ENCODE peak calls at places on chromosomes 4 and X, in four cellular contexts. K is spleen, C is tibial nerve, N is lower leg skin. T is an unnamed sample.

GRCh38 chrX:151702021-151702714 is 6.9 kb downstream of the PRRG3 start:
- DNase-seq in N (peak), C (no peak), K (no peak), T (no peak)

GRCh38 chr4:10106421-10107039 is 10.1 kb downstream of the WDR1 start:
- DNase-seq in N (peak), C (peak), K (no peak), T (peak)

GRCh38 chr4:106172846-106173245 is 143.2 kb downstream of the TBCK start:
- DNase-seq in C (no peak), K (no peak), N (no peak), T (peak)

GRCh38 chrX:124215786-124216185 is 116.7 kb upstream of the TEX13D start:
- DNase-seq in K (no peak), N (no peak), C (no peak), T (no peak)

GRCh38 chrX:30957753-30958152 is 68.7 kb upstream of the TAB3 start:
- DNase-seq in K (no peak), N (no peak), C (no peak), T (peak)

GRCh38 chrX:130083656-130084382 is 26.5 kb downstream of the ELF4 start:
- DNase-seq in K (peak), C (no peak), N (no peak), T (no peak)

GRCh38 chrX:69093960-69094935 is 71.0 kb downstream of the PJA1 start:
- DNase-seq in K (peak), C (peak), N (no peak), T (peak)

GRCh38 chr4:84031401-84031800 is 467.7 kb downstream of the NKX6-1 start:
- DNase-seq in N (no peak), C (no peak), K (no peak), T (no peak)

GRCh38 chrX:68894513-68895338 is 65.9 kb downstream of the EFNB1 start:
- DNase-seq in C (peak), N (peak), K (peak), T (peak)

GRCh38 chrX:25004485-25005032 is 11.2 kb downstream of the ARX start:
- DNase-seq in C (no peak), N (no peak), K (no peak), T (no peak)

GRCh38 chrX:123348468-123348867 is 164.4 kb downstream of the GRIA3 start:
- DNase-seq in K (no peak), N (no peak), C (no peak), T (no peak)

GRCh38 chr4:26199566-26199965 is 121.2 kb upstream of the RBPJ start:
- DNase-seq in N (no peak), K (no peak), C (no peak), T (no peak)

GRCh38 chr4:139886798-139887197 is 221.2 kb downstream of the MGST2 start:
- DNase-seq in N (no peak), C (no peak), K (no peak), T (no peak)

GRCh38 chr4:153468587-153468986 is 2.4 kb downstream of the TMEM131L start:
- DNase-seq in K (no peak), C (no peak), N (no peak), T (no peak)

GRCh38 chr4:2186133-2186864 is 55.6 kb downstream of the HAUS3 start:
- DNase-seq in N (no peak), K (no peak), C (no peak), T (peak)

DNA sequence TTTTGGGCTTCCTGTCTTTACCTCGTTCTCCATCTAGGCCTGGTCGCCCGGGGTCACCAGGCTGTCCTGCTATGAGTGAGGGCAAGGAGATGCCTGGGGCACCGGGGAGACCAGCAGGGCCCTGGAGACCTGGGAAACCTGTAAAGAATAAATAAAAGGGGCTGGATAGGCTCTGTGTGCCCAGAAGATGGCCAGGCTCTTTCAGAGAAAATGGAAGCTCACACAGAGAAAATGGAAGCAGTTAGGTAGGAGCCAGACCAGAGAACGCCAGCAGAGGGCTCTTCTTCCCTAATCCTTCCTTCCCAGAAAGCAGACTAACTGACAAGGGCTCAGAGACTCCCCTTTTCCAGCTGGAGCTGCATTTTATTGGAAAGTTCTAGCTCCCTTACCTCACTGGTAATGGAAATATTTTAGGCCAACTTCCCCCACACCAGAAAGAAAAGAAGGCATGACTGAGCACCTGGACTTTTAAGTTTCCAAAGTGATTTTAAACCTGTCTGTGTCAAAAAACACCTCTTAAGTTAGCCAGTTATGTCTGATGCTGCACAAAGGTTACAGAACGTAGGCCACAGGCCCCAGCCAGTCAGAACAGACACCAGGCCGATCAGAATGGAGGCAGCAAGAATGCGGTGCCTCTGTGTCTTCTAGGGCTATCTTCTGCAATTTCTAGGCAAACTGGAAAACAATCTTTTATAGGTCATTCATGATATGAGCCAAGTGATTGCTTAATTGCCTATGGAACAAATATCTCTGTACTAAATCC is 74.0 kb downstream of the ATG4A start:
- DNase-seq in N (peak), K (no peak), C (no peak), T (peak)
- TF ChIP-seq CTCF in N (no peak), K (no peak), C (no peak), T (peak)

GRCh38 chr4:4689694-4690440 is 148.0 kb upstream of the STX18 start:
- DNase-seq in K (no peak), N (no peak), C (no peak), T (peak)
- TF ChIP-seq CTCF in K (no peak), N (no peak), C (no peak), T (peak)

DNA sequence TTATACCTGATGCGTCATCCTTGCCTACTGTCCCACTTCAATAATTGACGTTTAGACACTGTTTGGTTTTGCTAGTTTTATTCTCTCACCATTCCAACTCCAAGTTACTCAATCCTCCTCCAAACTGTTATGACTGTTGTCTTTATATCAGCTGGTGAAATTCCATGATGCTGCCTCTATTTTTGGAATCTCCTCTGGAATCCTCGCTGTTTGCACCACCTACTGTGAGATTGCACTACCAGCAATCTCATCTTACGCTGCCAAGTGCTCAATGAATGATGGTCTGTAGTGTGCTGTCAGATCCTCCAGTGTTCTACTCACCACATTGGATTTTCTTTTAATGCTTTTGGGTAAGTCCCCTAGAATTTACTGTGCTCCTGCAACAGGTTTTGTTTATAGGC is 13.2 kb upstream of the PCDH18 start:
- DNase-seq in K (no peak), C (peak), N (no peak), T (peak)
- TF ChIP-seq CTCF in K (no peak), C (no peak), N (no peak), T (peak)

DNA sequence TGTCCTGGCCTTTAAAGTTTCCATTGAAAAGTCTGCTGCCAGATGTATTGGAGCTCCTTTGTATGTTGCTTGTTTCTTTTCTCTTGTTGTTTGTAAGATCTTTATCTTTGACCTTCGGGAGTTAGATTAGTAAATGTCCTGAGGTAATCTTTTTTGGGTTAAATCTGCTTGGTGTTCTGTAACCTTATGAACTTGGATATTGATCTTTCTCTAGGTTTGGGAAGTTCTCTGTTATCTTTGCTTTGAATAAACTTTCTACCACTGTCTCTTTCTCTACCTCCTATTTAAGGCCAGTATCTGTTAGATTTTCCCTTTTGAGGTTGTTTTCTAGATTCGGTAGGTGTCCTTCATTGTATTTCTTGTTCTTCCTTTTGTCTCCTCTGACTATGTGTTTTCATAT is 447.8 kb downstream of the FAM133A start:
- DNase-seq in C (no peak), K (no peak), N (no peak), T (no peak)
- TF ChIP-seq CTCF in C (no peak), K (no peak), N (no peak), T (no peak)

GRCh38 chr4:6902318-6903042 is 7.1 kb upstream of the TBC1D14 start:
- DNase-seq in K (peak), C (no peak), N (peak), T (no peak)
- TF ChIP-seq CTCF in K (no peak), C (no peak), N (no peak), T (no peak)

DNA sequence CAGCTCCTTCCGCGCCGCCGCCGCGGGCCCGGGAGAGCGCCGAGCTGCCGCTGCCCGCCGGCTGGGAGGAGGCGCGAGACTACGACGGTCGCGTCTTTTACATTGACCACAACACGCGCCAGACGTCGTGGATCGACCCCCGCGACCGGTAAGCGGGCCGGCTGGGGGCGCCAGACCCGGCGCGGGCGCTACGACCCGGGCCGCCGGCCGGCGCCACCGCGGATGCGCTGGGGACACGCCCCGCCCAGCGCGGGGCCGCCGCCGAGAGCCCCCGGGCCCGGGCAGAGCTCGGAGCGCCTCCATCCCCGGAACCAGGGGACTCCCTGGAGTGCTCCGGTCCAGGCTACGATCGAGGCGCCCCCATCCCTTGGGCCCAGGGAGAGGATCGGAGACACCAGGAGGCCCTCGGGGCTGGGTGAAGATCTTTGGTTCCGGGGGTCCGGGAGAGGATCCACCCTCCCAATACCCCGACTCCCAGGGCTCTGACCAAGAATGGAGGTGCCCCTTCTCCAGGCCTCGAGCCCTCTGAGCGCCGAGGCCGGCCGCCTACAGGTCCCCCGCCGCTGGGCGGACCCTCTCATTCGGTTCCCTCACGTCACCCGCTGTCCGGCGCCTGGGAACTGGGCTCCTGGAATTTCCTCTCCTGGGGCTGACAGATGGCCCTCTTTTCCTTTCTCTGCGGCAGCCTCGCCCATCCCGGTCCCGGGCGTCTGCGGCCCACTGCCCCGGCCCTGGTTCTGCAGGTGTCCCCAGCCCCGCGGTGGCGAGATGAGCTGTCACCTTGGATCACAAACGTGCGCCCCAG is 48.8 kb downstream of the CLDN34 start:
- DNase-seq in K (peak), N (peak), C (no peak), T (no peak)
- TF ChIP-seq CTCF in K (no peak), N (no peak), C (no peak), T (no peak)

DNA sequence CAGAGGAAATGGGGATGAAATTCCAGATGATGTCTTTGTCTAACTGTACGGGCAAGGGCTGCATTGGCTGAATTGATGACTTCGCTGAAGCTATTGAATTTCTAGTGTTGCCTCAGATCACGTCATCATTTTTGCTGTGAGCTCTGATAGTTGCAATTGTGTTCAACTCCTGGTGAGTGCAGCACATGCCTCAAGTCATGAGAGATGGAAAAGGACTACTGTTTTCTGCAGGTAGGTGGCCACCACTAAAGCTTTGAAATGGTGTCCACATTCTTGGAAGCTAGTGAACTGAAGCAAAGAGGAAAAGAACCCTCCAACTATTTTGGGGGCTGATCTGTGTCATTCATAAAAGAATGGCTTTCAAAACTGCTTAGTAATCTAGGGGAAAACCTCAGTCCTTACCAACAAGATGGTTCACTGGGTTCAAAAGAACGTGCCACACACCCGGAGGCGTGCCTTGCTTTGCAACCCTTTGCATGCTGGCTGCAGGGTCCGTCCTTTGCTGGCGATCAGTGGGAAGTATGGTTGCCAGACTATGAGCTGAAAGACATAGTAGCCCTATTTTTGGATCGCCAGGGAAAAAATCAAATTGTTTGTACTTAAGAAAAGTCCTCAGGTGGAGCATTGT is 88.1 kb upstream of the STOX2 start:
- DNase-seq in C (no peak), N (no peak), K (no peak), T (no peak)
- TF ChIP-seq CTCF in C (no peak), N (no peak), K (no peak), T (no peak)

DNA sequence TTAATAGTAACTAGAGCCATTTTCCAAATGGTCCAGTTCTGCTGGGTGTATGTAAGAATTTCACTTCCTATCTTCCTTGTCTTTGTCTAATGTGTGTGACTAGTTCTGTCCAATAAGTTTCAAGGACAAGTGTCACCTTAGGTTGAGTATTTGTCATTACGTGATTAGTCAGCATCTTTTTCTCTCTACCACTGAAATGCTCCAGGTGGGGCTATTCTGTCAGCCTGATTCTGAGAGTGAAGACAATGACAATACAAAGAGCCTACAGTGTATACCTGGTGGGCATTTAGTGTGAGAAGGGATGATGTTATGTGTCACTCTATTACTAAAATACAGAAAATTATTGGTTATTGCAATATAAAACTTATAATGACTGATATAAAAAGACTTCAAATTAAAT is 876.3 kb downstream of the C4orf33 start:
- DNase-seq in N (no peak), K (no peak), C (no peak), T (no peak)
- TF ChIP-seq CTCF in N (no peak), K (no peak), C (no peak), T (no peak)

DNA sequence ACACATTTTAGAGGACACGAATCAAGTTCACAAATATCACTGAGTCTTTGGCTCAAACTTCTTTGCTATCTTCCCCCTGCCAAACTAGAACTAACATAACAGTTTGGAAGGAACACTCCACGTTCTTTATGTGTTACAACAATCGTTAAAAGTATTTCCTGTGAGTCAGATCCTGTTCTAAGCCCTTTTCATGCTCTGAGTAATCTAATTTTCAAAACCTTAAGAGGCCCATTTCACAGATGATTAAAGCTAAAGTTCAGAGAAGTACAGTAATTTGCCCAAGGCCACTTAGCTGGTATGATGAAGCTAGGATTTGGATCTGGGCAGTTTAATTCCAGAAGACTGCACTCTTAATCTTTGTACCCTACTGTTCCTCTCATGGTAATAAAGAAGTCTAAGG is 854.4 kb upstream of the INTU start:
- DNase-seq in K (no peak), C (no peak), N (no peak), T (peak)
- TF ChIP-seq CTCF in K (no peak), C (no peak), N (no peak), T (no peak)

T was measured in choroid plexus epithelial cell.